ENCODE peak calls at places on chromosomes 12 and 14, in eight cellular contexts. O is IMR-90, L is A673, V is pancreas, J is osteoblast, N is right atrium auricular region, M is HCT116, X is endothelial cell of umbilical vein. H is an unnamed sample.

GRCh38 chr12:55258288-55258687 is 13.9 kb downstream of the OR6C74 start:
- DNase-seq in O (no peak), L (no peak), V (no peak), J (no peak), N (no peak), M (no peak), X (no peak), H (no peak)

GRCh38 chr12:91896725-91897515 is 248.7 kb downstream of the BTG1 start:
- DNase-seq in O (no peak), L (no peak), V (no peak), J (no peak), N (peak; percentile 60), M (no peak), X (no peak), H (no peak)

GRCh38 chr12:8078400-8078799 is 3.7 kb upstream of the NECAP1 start:
- DNase-seq in O (peak; percentile 87), L (peak; percentile 80), V (no peak), J (peak; percentile 51), N (no peak), M (peak; percentile 50), X (peak; percentile 84), H (peak; percentile 63)

GRCh38 chr14:24416254-24416931 is 13.1 kb downstream of the CBLN3 start:
- DNase-seq in O (no peak), L (no peak), V (no peak), J (no peak), N (no peak), M (no peak), X (no peak), H (no peak)

GRCh38 chr12:108373111-108373510 is 34.0 kb upstream of the CMKLR1 start:
- DNase-seq in O (no peak), L (no peak), V (no peak), J (no peak), N (no peak), M (no peak), X (no peak), H (no peak)

GRCh38 chr12:12333407-12333831 is 16.6 kb downstream of the MANSC1 start:
- DNase-seq in O (peak; percentile 92), L (peak; percentile 77), V (peak; percentile 66), J (peak; percentile 80), N (no peak), M (no peak), X (peak; percentile 88), H (no peak)

GRCh38 chr12:51374856-51375255 is 16.4 kb downstream of the GALNT6 start:
- DNase-seq in O (no peak), L (no peak), V (no peak), J (no peak), N (no peak), M (no peak), X (no peak), H (no peak)

GRCh38 chr12:3045494-3045893 is 31.7 kb upstream of the TSPAN9 start:
- DNase-seq in O (no peak), L (peak; percentile 17), V (no peak), J (peak; percentile 37), N (no peak), M (no peak), X (no peak), H (no peak)

GRCh38 chr12:1093166-1093751 is 102.2 kb downstream of the ERC1 start:
- DNase-seq in O (peak; percentile 67), L (peak; percentile 79), V (no peak), J (peak; percentile 81), N (no peak), M (peak; percentile 53), X (peak; percentile 73), H (peak; percentile 78)

GRCh38 chr12:10406725-10407124 is 2.8 kb downstream of the KLRC4 start:
- DNase-seq in O (no peak), L (no peak), V (no peak), J (no peak), N (no peak), M (no peak), X (no peak), H (no peak)

GRCh38 chr12:131218291-131219172 is 264.8 kb downstream of the ADGRD1 start:
- DNase-seq in O (no peak), L (no peak), V (no peak), J (peak; percentile 58), N (no peak), M (no peak), X (no peak), H (peak; percentile 63)

GRCh38 chr12:69027411-69027811 is 94.4 kb upstream of the CPM start:
- DNase-seq in O (peak; percentile 46), L (no peak), V (no peak), J (no peak), N (no peak), M (no peak), X (peak; percentile 52), H (no peak)

GRCh38 chr12:128314611-128315010 is 47.6 kb downstream of the TMEM132C start:
- DNase-seq in O (no peak), L (no peak), V (no peak), J (no peak), N (no peak), M (no peak), X (no peak), H (no peak)

GRCh38 chr14:24437020-24437735 is 5.4 kb downstream of the SDR39U1 start:
- DNase-seq in O (no peak), L (peak; percentile 24), V (no peak), J (no peak), N (no peak), M (no peak), X (peak; percentile 22), H (no peak)

DNA sequence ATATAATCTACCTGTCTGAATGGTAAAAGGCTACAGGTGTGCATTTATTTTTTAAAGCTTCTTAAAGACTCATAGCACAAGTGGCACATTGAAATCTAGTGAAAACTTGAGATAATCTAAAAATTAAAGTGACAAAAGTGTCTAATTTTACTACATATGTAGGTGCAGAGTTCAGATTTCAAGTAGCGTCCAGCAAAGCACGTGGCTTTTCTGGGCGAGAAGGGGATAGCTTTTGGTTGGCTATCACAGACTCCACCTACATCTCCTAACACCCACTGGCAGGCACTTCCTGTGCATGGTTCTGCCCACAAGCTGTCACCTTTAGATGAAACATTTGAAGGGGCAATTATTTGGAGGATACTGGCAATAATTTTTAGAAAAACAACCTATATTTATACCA is 1.9 kb upstream of the PITPNM2 start:
- DNase-seq in O (no peak), L (no peak), V (no peak), J (no peak), N (no peak), M (no peak), X (no peak), H (no peak)
- H3K4me3 ChIP-seq in O (no peak overlapping the region), L (no peak overlapping the region), V (no peak overlapping the region), J (no peak overlapping the region), N (no peak overlapping the region), M (no peak overlapping the region), X (no peak overlapping the region), H (no peak overlapping the region)

DNA sequence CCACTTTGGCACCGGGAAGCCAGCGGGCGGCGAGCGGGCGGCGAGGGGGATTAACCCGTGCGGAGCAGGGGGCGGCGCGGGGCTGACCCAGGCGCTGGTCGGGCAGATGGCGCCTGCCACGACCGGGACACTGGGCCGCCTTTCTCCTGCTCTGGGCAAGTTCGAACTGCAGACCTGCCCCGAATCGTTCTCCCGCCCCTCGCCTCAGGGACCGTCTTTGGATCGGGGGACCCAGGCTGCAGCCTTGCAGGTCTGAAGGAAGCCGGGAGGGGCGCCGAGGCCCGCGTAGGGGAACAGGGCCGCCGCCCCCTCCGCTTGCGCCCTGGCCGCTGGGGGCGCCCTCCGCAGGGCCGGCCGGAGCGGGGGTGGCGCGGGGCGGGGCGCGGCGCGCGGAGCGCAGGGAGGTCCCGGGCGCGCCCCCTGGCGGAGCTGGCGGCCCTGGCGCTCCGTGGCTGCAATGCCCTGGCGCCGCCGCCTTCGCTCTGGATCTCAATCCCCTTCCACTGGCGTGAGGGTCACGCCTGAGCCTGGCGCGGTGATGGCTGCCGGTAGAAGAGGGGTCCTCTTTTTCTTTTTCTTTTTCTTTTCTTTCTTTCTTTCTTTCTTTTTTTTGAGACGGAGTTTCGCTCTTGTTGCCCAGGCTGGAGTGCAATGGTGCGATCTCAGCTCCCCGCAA is 447 bp upstream of the LTBP2 start:
- DNase-seq in O (peak; percentile 72), L (peak; percentile 84), V (peak; percentile 85), J (peak; percentile 98), N (no peak), M (no peak), X (peak; percentile 77), H (peak; percentile 70)
- TF ChIP-seq CTCF in O (peak; percentile 82), L (peak; percentile 44), V (peak; percentile 50), J (peak; percentile 44), N (peak; percentile 74), M (peak; percentile 44), X (peak; percentile 74), H (peak; percentile 53)

DNA sequence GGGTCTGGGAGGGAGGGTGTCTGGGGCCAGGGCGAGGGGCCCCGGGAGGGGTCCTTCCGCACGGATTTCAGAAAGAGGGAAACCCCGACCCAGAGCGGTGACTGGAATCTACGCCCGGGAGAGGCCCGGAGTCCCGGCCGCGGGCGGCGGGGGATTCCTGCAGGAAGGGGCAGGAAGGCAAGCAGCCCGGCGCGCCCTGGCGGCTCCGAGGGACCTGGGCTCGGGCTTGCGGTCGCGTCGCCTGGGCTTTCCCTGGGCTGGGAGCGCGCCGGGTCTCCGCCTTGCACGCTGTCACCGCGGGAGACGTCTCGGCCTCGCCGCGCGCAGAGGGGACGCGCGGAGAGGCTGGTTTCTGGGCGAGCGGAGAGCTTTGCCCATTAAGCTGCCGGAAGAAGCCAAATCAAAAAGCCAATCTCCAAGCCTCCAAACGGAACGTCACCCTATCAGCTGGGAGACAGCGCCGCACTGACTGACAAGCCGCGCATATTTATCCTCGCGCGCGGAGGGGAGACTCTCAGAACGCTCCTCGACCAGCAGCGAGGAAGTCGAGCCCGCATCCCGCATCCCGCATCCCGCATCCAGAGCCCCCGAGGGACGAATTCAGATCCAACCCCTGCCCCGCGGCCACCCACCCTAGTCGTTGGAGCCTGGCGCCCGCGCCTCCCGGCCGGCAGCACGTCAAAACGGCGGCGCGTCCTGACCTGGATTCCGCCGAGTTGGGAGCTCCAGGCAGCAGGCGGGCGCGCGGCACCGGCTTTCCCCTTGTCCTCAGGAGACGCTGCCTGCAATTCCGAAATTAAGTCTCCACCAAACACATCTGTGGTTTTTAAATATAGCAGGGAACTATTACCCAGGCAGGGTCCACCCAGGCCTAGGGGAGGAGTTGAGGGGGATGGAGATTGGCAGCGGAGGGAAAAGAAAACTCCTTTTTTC is at the start of gene SLC8A3:
- DNase-seq in O (peak; percentile 37), L (peak; percentile 63), V (peak; percentile 33), J (peak; percentile 88), N (no peak), M (no peak), X (peak; percentile 35), H (peak; percentile 52)
- H3K27me3 ChIP-seq in O (peaks cover 19% of the 10 kb centered on the region), L (peaks cover 84% of the 10 kb centered on the region), V (no peaks in the 10 kb centered on the region), J (peaks cover 30% of the 10 kb centered on the region), N (no peaks in the 10 kb centered on the region), M (peaks cover 17% of the 10 kb centered on the region), X (peaks cover 30% of the 10 kb centered on the region), H (peaks cover 1% of the 10 kb centered on the region)

DNA sequence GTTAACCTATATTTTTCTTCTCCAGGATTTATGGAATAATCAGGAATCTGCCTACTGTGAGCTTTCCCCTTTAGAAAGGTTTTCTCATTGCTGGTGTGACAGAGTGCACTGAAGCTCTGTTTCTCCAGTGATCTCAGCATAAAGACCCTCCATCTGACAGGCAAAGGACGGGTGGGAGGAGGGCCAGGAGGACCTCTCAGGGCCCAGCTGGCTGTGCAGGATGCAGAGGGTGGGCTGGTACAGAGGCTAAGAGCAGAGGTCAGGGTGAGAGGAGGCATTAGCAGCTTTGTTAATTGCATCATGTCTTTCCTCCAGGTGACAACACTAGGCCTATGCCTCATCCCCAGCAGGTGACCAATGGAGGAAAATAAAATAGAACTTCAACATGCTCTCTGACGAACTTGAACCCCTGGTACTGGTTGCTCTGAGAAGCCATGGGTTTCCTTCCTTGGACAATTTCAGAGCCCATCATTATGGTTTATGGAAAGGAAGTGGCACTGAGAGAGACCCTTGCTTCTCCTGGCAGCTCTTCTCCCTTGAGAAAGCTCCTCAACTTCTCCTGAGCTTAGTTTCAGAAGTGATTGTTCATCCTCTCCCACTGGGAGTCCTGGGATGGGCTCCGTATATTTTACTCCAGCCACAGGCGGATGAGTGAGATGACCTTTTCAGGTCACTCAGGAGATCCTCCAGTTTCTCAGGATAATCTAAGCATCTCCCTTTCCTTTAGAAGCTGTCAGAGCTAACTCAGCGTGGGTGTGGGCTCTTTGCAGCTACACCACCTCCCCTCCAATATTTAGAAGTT is 45.8 kb upstream of the ATP23 start:
- DNase-seq in O (peak; percentile 52), L (no peak), V (no peak), J (peak; percentile 69), N (no peak), M (no peak), X (no peak), H (no peak)
- H3K4me3 ChIP-seq in O (no peak overlapping the region), L (peak overlapping the region; percentile 54), V (no peak overlapping the region), J (peak overlapping the region; percentile 74), N (no peak overlapping the region), M (no peak overlapping the region), X (no peak overlapping the region), H (no peak overlapping the region)